ENCODE peak calls at places on chromosomes 7 and 10, in six cellular contexts. One of them, this sample, is unnamed.

GRCh38 chr7:126203185-126203584 is 1049.6 kb downstream of the GRM8 start:
- DNase-seq in A549: no peak
- DNase-seq in GM23338: no peak
- DNase-seq in astrocyte: no peak
- DNase-seq in psoas muscle: no peak
- DNase-seq in brain microvascular endothelial cell: no peak
- DNase-seq in this sample: no peak

GRCh38 chr10:14687340-14687739 is 87.4 kb downstream of the FAM107B start:
- DNase-seq in psoas muscle: no peak
- DNase-seq in brain microvascular endothelial cell: no peak
- DNase-seq in GM23338: no peak
- DNase-seq in astrocyte: no peak
- DNase-seq in A549: no peak
- DNase-seq in this sample: no peak

GRCh38 chr7:100483101-100483727 is 513 bp upstream of the NYAP1 start:
- DNase-seq in GM23338: peak; percentile 85
- DNase-seq in brain microvascular endothelial cell: peak; percentile 14
- DNase-seq in astrocyte: no peak
- DNase-seq in A549: peak; percentile 70
- DNase-seq in psoas muscle: peak; percentile 67
- DNase-seq in this sample: peak; percentile 79

GRCh38 chr10:10207538-10207937 is 810.1 kb upstream of the CELF2 start:
- DNase-seq in astrocyte: no peak
- DNase-seq in brain microvascular endothelial cell: no peak
- DNase-seq in psoas muscle: no peak
- DNase-seq in A549: no peak
- DNase-seq in GM23338: no peak
- DNase-seq in this sample: no peak

GRCh38 chr7:155263522-155264197 is 34.0 kb upstream of the INSIG1 start:
- DNase-seq in brain microvascular endothelial cell: no peak
- DNase-seq in psoas muscle: no peak
- DNase-seq in astrocyte: peak; percentile 12
- DNase-seq in A549: no peak
- DNase-seq in GM23338: no peak
- DNase-seq in this sample: peak; percentile 6

GRCh38 chr7:148982596-148983219 is 45.6 kb downstream of the PDIA4 start:
- DNase-seq in astrocyte: no peak
- DNase-seq in A549: no peak
- DNase-seq in psoas muscle: no peak
- DNase-seq in brain microvascular endothelial cell: no peak
- DNase-seq in GM23338: peak; percentile 72
- DNase-seq in this sample: peak; percentile 59

GRCh38 chr10:26374426-26374825 is 63.7 kb upstream of the APBB1IP start:
- DNase-seq in GM23338: no peak
- DNase-seq in psoas muscle: no peak
- DNase-seq in A549: no peak
- DNase-seq in astrocyte: no peak
- DNase-seq in brain microvascular endothelial cell: no peak
- DNase-seq in this sample: no peak

GRCh38 chr10:100907175-100907574 is 5.6 kb upstream of the SLF2 start:
- DNase-seq in astrocyte: no peak
- DNase-seq in psoas muscle: no peak
- DNase-seq in A549: no peak
- DNase-seq in brain microvascular endothelial cell: no peak
- DNase-seq in GM23338: no peak
- DNase-seq in this sample: no peak

GRCh38 chr7:101125989-101126650 is 784 bp upstream of the SERPINE1 start:
- DNase-seq in brain microvascular endothelial cell: peak; percentile 91
- DNase-seq in psoas muscle: peak; percentile 82
- DNase-seq in GM23338: no peak
- DNase-seq in astrocyte: peak; percentile 79
- DNase-seq in A549: peak; percentile 91
- DNase-seq in this sample: no peak

GRCh38 chr10:27099916-27100799 is at the start of gene ANKRD26:
- DNase-seq in brain microvascular endothelial cell: peak; percentile 96
- DNase-seq in psoas muscle: peak; percentile 98
- DNase-seq in A549: peak; percentile 92
- DNase-seq in GM23338: peak; percentile 98
- DNase-seq in astrocyte: peak; percentile 82
- DNase-seq in this sample: peak; percentile 100

GRCh38 chr10:78212134-78212785 is 178.6 kb downstream of the RPS24 start:
- DNase-seq in astrocyte: peak; percentile 10
- DNase-seq in brain microvascular endothelial cell: no peak
- DNase-seq in GM23338: no peak
- DNase-seq in psoas muscle: peak; percentile 47
- DNase-seq in A549: no peak
- DNase-seq in this sample: no peak

GRCh38 chr10:92464364-92464763 is 109.5 kb downstream of the IDE start:
- DNase-seq in A549: no peak
- DNase-seq in GM23338: no peak
- DNase-seq in psoas muscle: no peak
- DNase-seq in astrocyte: no peak
- DNase-seq in brain microvascular endothelial cell: no peak
- DNase-seq in this sample: no peak

GRCh38 chr7:96407427-96407826 is 85.5 kb upstream of the SLC25A13 start:
- DNase-seq in GM23338: no peak
- DNase-seq in astrocyte: peak; percentile 77
- DNase-seq in brain microvascular endothelial cell: peak; percentile 81
- DNase-seq in psoas muscle: no peak
- DNase-seq in A549: no peak
- DNase-seq in this sample: no peak

GRCh38 chr10:10544890-10545289 is 472.8 kb upstream of the CELF2 start:
- DNase-seq in A549: no peak
- DNase-seq in astrocyte: no peak
- DNase-seq in brain microvascular endothelial cell: no peak
- DNase-seq in GM23338: no peak
- DNase-seq in psoas muscle: no peak
- DNase-seq in this sample: no peak

GRCh38 chr7:92133133-92133736 is 1.0 kb downstream of the CYP51A1 start:
- DNase-seq in GM23338: no peak
- DNase-seq in A549: no peak
- DNase-seq in psoas muscle: no peak
- DNase-seq in astrocyte: peak; percentile 38
- DNase-seq in brain microvascular endothelial cell: no peak
- DNase-seq in this sample: no peak

GRCh38 chr10:71234970-71235681 is 22.8 kb downstream of the UNC5B start:
- DNase-seq in A549: no peak
- DNase-seq in brain microvascular endothelial cell: peak; percentile 59
- DNase-seq in astrocyte: peak; percentile 89
- DNase-seq in GM23338: no peak
- DNase-seq in psoas muscle: peak; percentile 57
- DNase-seq in this sample: peak; percentile 94

GRCh38 chr7:151689196-151689971 is 169.7 kb upstream of the RHEB start:
- DNase-seq in astrocyte: peak; percentile 65
- DNase-seq in A549: no peak
- DNase-seq in GM23338: no peak
- DNase-seq in brain microvascular endothelial cell: no peak
- DNase-seq in psoas muscle: no peak
- DNase-seq in this sample: no peak

GRCh38 chr7:73429622-73430505 is 3.7 kb upstream of the FZD9 start:
- DNase-seq in brain microvascular endothelial cell: no peak
- DNase-seq in GM23338: no peak
- DNase-seq in astrocyte: no peak
- DNase-seq in A549: no peak
- DNase-seq in psoas muscle: no peak
- DNase-seq in this sample: no peak

GRCh38 chr7:105013283-105013817 is 655 bp upstream of the KMT2E start:
- DNase-seq in astrocyte: peak; percentile 84
- DNase-seq in brain microvascular endothelial cell: peak; percentile 93
- DNase-seq in GM23338: peak; percentile 94
- DNase-seq in psoas muscle: peak; percentile 95
- DNase-seq in A549: peak; percentile 92
- DNase-seq in this sample: peak; percentile 97

GRCh38 chr10:43145313-43145712 is 7.1 kb downstream of the CSGALNACT2 start:
- DNase-seq in GM23338: no peak
- DNase-seq in astrocyte: no peak
- DNase-seq in A549: no peak
- DNase-seq in psoas muscle: no peak
- DNase-seq in brain microvascular endothelial cell: no peak
- DNase-seq in this sample: no peak

GRCh38 chr10:78277734-78278404 is 244.2 kb downstream of the RPS24 start:
- DNase-seq in brain microvascular endothelial cell: peak; percentile 9
- DNase-seq in GM23338: no peak
- DNase-seq in A549: no peak
- DNase-seq in psoas muscle: peak; percentile 85
- DNase-seq in astrocyte: peak; percentile 65
- DNase-seq in this sample: no peak

GRCh38 chr10:62993121-62993520 is 140.0 kb upstream of the NRBF2 start:
- DNase-seq in psoas muscle: no peak
- DNase-seq in A549: no peak
- DNase-seq in astrocyte: peak; percentile 62
- DNase-seq in GM23338: no peak
- DNase-seq in brain microvascular endothelial cell: no peak
- DNase-seq in this sample: no peak

GRCh38 chr10:119333146-119333792 is 125.9 kb downstream of the GRK5 start:
- DNase-seq in brain microvascular endothelial cell: peak; percentile 45
- DNase-seq in GM23338: no peak
- DNase-seq in A549: no peak
- DNase-seq in psoas muscle: no peak
- DNase-seq in astrocyte: peak; percentile 40
- DNase-seq in this sample: no peak

GRCh38 chr10:98489561-98490481 is 43.1 kb upstream of the HPS1 start:
- DNase-seq in psoas muscle: peak; percentile 39
- DNase-seq in GM23338: no peak
- DNase-seq in brain microvascular endothelial cell: no peak
- DNase-seq in A549: no peak
- DNase-seq in astrocyte: no peak
- DNase-seq in this sample: no peak

GRCh38 chr10:43852644-43853214 is 204.0 kb upstream of the ZNF32 start:
- DNase-seq in psoas muscle: no peak
- DNase-seq in brain microvascular endothelial cell: no peak
- DNase-seq in astrocyte: no peak
- DNase-seq in A549: no peak
- DNase-seq in GM23338: no peak
- DNase-seq in this sample: no peak

GRCh38 chr10:69800109-69800508 is 1.6 kb upstream of the COL13A1 start:
- DNase-seq in psoas muscle: no peak
- DNase-seq in brain microvascular endothelial cell: peak; percentile 66
- DNase-seq in GM23338: peak; percentile 93
- DNase-seq in A549: peak; percentile 72
- DNase-seq in astrocyte: peak; percentile 44
- DNase-seq in this sample: peak; percentile 84

GRCh38 chr7:99143853-99144672 is at the start of gene SMURF1:
- DNase-seq in A549: peak; percentile 42
- DNase-seq in GM23338: peak; percentile 78
- DNase-seq in astrocyte: peak; percentile 36
- DNase-seq in brain microvascular endothelial cell: no peak
- DNase-seq in psoas muscle: peak; percentile 75
- DNase-seq in this sample: peak; percentile 89

DNA sequence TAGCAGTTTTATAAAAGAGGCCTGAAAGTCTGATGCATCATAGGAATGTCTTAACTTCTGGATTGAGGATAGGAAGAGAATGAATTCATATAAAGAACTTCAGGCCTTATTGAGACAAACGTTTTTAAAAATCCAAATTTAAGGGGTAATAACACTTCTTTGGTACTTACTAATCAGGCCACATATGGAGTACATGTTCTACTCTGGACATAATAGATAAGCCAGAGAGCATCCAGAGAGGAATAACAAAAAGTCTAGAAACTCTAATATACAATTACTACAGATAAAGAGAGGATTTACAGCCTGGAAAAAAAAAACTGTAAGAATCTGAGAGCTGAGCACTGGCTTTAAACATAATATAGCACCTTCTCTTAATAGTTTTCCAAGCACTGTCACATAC is 2.9 kb downstream of the MTPAP start:
- DNase-seq in GM23338: no peak
- DNase-seq in A549: no peak
- DNase-seq in brain microvascular endothelial cell: no peak
- DNase-seq in astrocyte: no peak
- DNase-seq in psoas muscle: no peak
- DNase-seq in this sample: no peak
- H3K4me3 ChIP-seq in GM23338: no peak overlapping the region
- H3K4me3 ChIP-seq in A549: no peak overlapping the region
- H3K4me3 ChIP-seq in brain microvascular endothelial cell: no peak overlapping the region
- H3K4me3 ChIP-seq in astrocyte: no peak overlapping the region
- H3K4me3 ChIP-seq in psoas muscle: peak overlapping the region; percentile 85
- H3K4me3 ChIP-seq in this sample: no peak overlapping the region

DNA sequence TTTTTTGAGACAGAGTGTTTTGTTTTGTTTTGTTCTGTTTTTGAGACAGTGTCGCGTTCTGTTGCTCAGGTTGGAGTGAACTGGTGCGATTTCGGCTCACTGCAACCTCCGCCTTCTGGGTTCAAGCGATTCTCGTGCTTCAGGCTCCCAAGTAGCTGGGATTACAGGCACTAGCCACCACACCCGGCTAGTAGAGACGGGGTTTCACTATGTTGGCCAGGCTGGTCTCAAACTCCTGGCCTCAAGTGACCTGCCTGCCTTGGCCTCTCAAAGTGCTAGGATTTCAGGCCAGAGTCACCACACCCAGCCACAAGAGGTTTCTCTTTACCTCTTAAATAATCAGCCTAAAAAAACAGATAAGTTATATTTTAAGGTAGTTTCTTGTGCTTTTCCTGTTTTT is 8.7 kb upstream of the ARHGAP12 start:
- DNase-seq in astrocyte: no peak
- DNase-seq in A549: no peak
- DNase-seq in GM23338: no peak
- DNase-seq in psoas muscle: peak; percentile 33
- DNase-seq in brain microvascular endothelial cell: no peak
- DNase-seq in this sample: no peak
- H3K27ac ChIP-seq in astrocyte: no peak overlapping the region
- H3K27ac ChIP-seq in A549: peak overlapping the region; percentile 74
- H3K27ac ChIP-seq in GM23338: peak overlapping the region; percentile 41
- H3K27ac ChIP-seq in psoas muscle: no peak overlapping the region
- H3K27ac ChIP-seq in brain microvascular endothelial cell: no peak overlapping the region
- H3K27ac ChIP-seq in this sample: no peak overlapping the region

GRCh38 chr7:31633454-31633853 is 53.6 kb upstream of the PPP1R17 start:
- DNase-seq in GM23338: no peak
- DNase-seq in psoas muscle: no peak
- DNase-seq in brain microvascular endothelial cell: no peak
- DNase-seq in A549: no peak
- DNase-seq in astrocyte: no peak
- DNase-seq in this sample: no peak

DNA sequence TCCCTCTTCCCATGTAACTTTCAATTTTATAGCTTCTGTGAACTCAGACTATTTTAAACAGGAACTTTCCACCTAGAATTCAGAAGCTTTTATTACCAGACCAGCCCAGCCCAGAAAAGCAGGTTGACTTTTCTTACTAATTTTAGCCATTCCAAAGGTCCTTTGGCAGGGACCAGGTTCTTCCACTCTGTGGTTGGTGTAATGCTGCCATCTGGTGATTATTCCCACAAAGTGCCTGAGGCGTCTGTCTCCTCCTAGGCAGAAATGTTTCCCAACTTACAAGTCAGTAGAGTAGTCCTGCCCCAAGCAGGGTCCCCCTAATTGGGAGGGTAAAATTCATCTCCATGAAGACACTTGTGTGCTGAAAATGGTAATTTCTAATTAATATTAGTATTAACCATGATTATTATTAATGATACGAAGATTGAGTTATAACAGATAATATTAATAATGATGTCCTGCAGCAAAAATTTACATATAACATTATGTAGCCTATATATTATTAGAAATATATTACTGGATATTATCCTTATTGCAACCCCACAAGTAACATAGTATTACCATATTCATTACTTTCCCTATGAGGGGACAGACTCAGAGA is 53.0 kb upstream of the PPP1R17 start:
- DNase-seq in brain microvascular endothelial cell: peak; percentile 47
- DNase-seq in GM23338: peak; percentile 86
- DNase-seq in A549: peak; percentile 47
- DNase-seq in psoas muscle: peak; percentile 12
- DNase-seq in astrocyte: peak; percentile 32
- DNase-seq in this sample: peak; percentile 71
- TF ChIP-seq CTCF in brain microvascular endothelial cell: peak; percentile 72
- TF ChIP-seq CTCF in GM23338: peak; percentile 85
- TF ChIP-seq CTCF in A549: peak; percentile 76
- TF ChIP-seq CTCF in psoas muscle: peak; percentile 55
- TF ChIP-seq CTCF in astrocyte: peak; percentile 64
- TF ChIP-seq CTCF in this sample: peak; percentile 64

GRCh38 chr10:7151538-7151937 is 259.3 kb downstream of the SFMBT2 start:
- DNase-seq in A549: no peak
- DNase-seq in astrocyte: no peak
- DNase-seq in brain microvascular endothelial cell: no peak
- DNase-seq in GM23338: no peak
- DNase-seq in psoas muscle: no peak
- DNase-seq in this sample: no peak
- H3K4me3 ChIP-seq in A549: no peak overlapping the region
- H3K4me3 ChIP-seq in astrocyte: no peak overlapping the region
- H3K4me3 ChIP-seq in brain microvascular endothelial cell: no peak overlapping the region
- H3K4me3 ChIP-seq in GM23338: no peak overlapping the region
- H3K4me3 ChIP-seq in psoas muscle: no peak overlapping the region
- H3K4me3 ChIP-seq in this sample: no peak overlapping the region

This sample was measured in cardiac muscle cell.